ENCODE peak calls at places on chromosome 6, in six cellular contexts. E, T, Y, Z, D and W are unnamed samples.

GRCh38 chr6:34888874-34889555 is at the start of gene ANKS1A:
- DNase-seq in Y (peak), Z (peak), T (peak), D (peak), E (peak), W (no peak)

GRCh38 chr6:132084811-132085509 is 133.8 kb upstream of the CCN2 start:
- DNase-seq in E (no peak), T (no peak), D (no peak), Y (no peak), Z (no peak), W (peak)

GRCh38 chr6:157380458-157380778 is 572 bp upstream of the ZDHHC14 start:
- DNase-seq in Y (no peak), E (no peak), Z (no peak), D (no peak), T (peak), W (no peak)

GRCh38 chr6:4941782-4942672 is 61.8 kb downstream of the RPP40 start:
- DNase-seq in Y (no peak), D (no peak), T (no peak), E (no peak), Z (no peak), W (peak)

GRCh38 chr6:46325561-46326525 is 155.1 kb upstream of the ENPP5 start:
- DNase-seq in E (no peak), D (no peak), Y (peak), Z (no peak), T (peak), W (peak)

GRCh38 chr6:105135056-105135455 is 44.8 kb downstream of the POPDC3 start:
- DNase-seq in Y (no peak), E (peak), D (no peak), T (no peak), Z (no peak), W (no peak)

GRCh38 chr6:52641388-52641787 is 29.5 kb upstream of the TMEM14A start:
- DNase-seq in E (no peak), Z (no peak), Y (no peak), T (no peak), D (no peak), W (no peak)

GRCh38 chr6:125844989-125845388 is 54.2 kb downstream of the NCOA7 start:
- DNase-seq in D (no peak), Y (no peak), E (peak), T (no peak), Z (no peak), W (no peak)

GRCh38 chr6:34506718-34507117 is 40.8 kb downstream of the PACSIN1 start:
- DNase-seq in T (no peak), E (no peak), Y (peak), Z (no peak), D (no peak), W (no peak)

GRCh38 chr6:133724726-133725125 is 164.2 kb upstream of the TCF21 start:
- DNase-seq in D (no peak), T (no peak), Z (no peak), E (no peak), Y (no peak), W (no peak)

GRCh38 chr6:56250266-56250665 is 2.9 kb upstream of the COL21A1 start:
- DNase-seq in T (no peak), Z (no peak), D (no peak), Y (no peak), E (no peak), W (no peak)

GRCh38 chr6:146984251-146984924 is 219.8 kb upstream of the STXBP5 start:
- DNase-seq in T (no peak), D (no peak), Z (no peak), E (no peak), Y (no peak), W (no peak)

GRCh38 chr6:64737418-64737817 is 969.6 kb downstream of the EYS start:
- DNase-seq in T (no peak), Z (no peak), E (no peak), D (no peak), Y (no peak), W (no peak)

GRCh38 chr6:1613631-1614447 is 4.1 kb downstream of the FOXC1 start:
- DNase-seq in D (peak), T (peak), E (peak), Y (peak), Z (no peak), W (no peak)

GRCh38 chr6:72218125-72218524 is 331.8 kb downstream of the RIMS1 start:
- DNase-seq in Y (no peak), Z (no peak), T (peak), E (no peak), D (peak), W (no peak)

GRCh38 chr6:99559056-99559455 is 9.4 kb downstream of the CCNC start:
- DNase-seq in Z (no peak), D (no peak), E (no peak), Y (no peak), T (no peak), W (no peak)

GRCh38 chr6:110951986-110952794 is 6.3 kb upstream of the GTF3C6 start:
- DNase-seq in E (no peak), T (no peak), Z (no peak), Y (no peak), D (no peak), W (peak)

GRCh38 chr6:148370171-148370570 is 27.5 kb downstream of the SASH1 start:
- DNase-seq in Y (no peak), E (no peak), D (no peak), T (no peak), Z (no peak), W (no peak)

GRCh38 chr6:158642805-158643489 is 1.6 kb downstream of the DYNLT1 start:
- DNase-seq in Z (no peak), E (no peak), D (no peak), Y (peak), T (no peak), W (no peak)

GRCh38 chr6:118875672-118876071 is 18.3 kb upstream of the ASF1A start:
- DNase-seq in T (no peak), E (peak), Z (no peak), D (no peak), Y (no peak), W (no peak)

GRCh38 chr6:44043479-44044153 is 83.6 kb downstream of the MRPL14 start:
- DNase-seq in T (no peak), Y (peak), Z (no peak), E (no peak), D (no peak), W (no peak)

GRCh38 chr6:158174514-158174913 is 6.4 kb downstream of the GTF2H5 start:
- DNase-seq in Z (no peak), E (no peak), D (no peak), T (no peak), Y (no peak), W (peak)

GRCh38 chr6:150290429-150290828 is 78.4 kb upstream of the IYD start:
- DNase-seq in D (no peak), Z (no peak), E (no peak), T (no peak), Y (no peak), W (peak)

GRCh38 chr6:118739976-118740771 is 88.8 kb upstream of the CEP85L start:
- DNase-seq in D (no peak), T (no peak), Z (no peak), E (no peak), Y (no peak), W (no peak)

GRCh38 chr6:142845624-142846458 is 99.1 kb downstream of the HIVEP2 start:
- DNase-seq in Z (peak), E (peak), Y (peak), D (peak), T (peak), W (peak)

GRCh38 chr6:106069478-106069877 is 16.7 kb upstream of the PRDM1 start:
- DNase-seq in Y (no peak), E (peak), T (no peak), Z (no peak), D (no peak), W (peak)

GRCh38 chr6:68975064-68975463 is 340.0 kb downstream of the ADGRB3 start:
- DNase-seq in E (peak), T (peak), D (no peak), Y (no peak), Z (no peak), W (no peak)

GRCh38 chr6:109978174-109979032 is at the start of gene GPR6:
- DNase-seq in E (peak), D (peak), Y (peak), T (peak), Z (no peak), W (peak)

GRCh38 chr6:84635081-84635745 is 129.2 kb downstream of the TBX18 start:
- DNase-seq in T (no peak), Y (no peak), E (no peak), D (no peak), Z (no peak), W (no peak)

GRCh38 chr6:88134575-88134974 is 31.6 kb downstream of the CNR1 start:
- DNase-seq in D (no peak), E (no peak), Z (no peak), Y (no peak), T (no peak), W (no peak)

GRCh38 chr6:166515072-166515810 is 71.2 kb downstream of the RAMACL start:
- DNase-seq in Y (no peak), Z (no peak), T (peak), E (no peak), D (no peak), W (peak)